ENCODE peak calls at places on chromosomes 2 and 18, in five cellular contexts. H is thoracic aorta; P is neural crest cell; D is IMR-90; B is activated CD8-positive, alpha-beta T cell treated with anti-CD3 and anti-CD28 coated beads for 36 hours. O is an unnamed sample.

GRCh38 chr18:2087877-2088673 is 483.2 kb downstream of the METTL4 start:
- DNase-seq in H (no peak), P (no peak), D (no peak), B (no peak), O (no peak)

GRCh38 chr2:119122663-119123062 is 35.9 kb downstream of the C1QL2 start:
- DNase-seq in H (no peak), P (no peak), D (no peak), B (no peak), O (no peak)

GRCh38 chr18:14093526-14093925 is 38.7 kb downstream of the ZNF519 start:
- DNase-seq in H (no peak), P (no peak), D (no peak), B (no peak), O (no peak)

GRCh38 chr2:144211065-144211464 is 308.9 kb downstream of the ZEB2 start:
- DNase-seq in H (no peak), P (no peak), D (no peak), B (no peak), O (no peak)

GRCh38 chr2:105139556-105140236 is 101.8 kb downstream of the MRPS9 start:
- DNase-seq in H (no peak), P (no peak), D (no peak), B (no peak), O (no peak)

GRCh38 chr2:134140251-134140661 is 113.6 kb upstream of the MGAT5 start:
- DNase-seq in H (no peak), P (no peak), D (no peak), B (no peak), O (no peak)

GRCh38 chr2:109450574-109451265 is 163.0 kb downstream of the SEPTIN10 start:
- DNase-seq in H (no peak), P (no peak), D (no peak), B (no peak), O (peak)

GRCh38 chr2:1584691-1585485 is 159.4 kb downstream of the PXDN start:
- DNase-seq in H (no peak), P (no peak), D (no peak), B (no peak), O (no peak)

GRCh38 chr2:54947121-54947520 is 103.1 kb downstream of the RTN4 start:
- DNase-seq in H (no peak), P (no peak), D (no peak), B (no peak), O (no peak)

GRCh38 chr2:173448938-173449471 is 94.3 kb downstream of the CDCA7 start:
- DNase-seq in H (no peak), P (peak), D (peak), B (peak), O (peak)
- TF ChIP-seq CTCF in H (peak), P (peak), D (peak), B (peak), O (peak)

DNA sequence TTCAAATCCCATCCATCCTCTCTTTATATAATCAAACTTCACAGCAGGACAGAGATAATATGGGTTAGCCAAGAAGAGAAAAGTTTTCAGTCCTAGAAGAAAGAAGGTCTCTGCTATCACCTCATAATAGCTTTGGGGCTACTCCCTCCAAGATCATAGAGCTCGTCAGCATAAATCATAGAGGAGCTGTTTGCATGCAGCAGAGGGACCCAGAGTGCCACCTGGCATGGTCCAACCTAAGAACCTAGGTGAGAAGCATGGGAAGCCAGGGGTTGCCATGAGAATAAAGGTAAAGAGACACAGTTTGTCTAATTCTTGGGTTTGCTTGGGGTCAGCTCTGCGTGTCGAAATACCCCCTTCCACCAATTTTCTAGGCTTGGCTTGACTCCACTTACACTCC is 87.1 kb upstream of the CYP1B1 start:
- DNase-seq in H (no peak), P (no peak), D (no peak), B (peak), O (no peak)
- TF ChIP-seq CTCF in H (no peak), P (no peak), D (no peak), B (no peak), O (no peak)

GRCh38 chr2:240460781-240461431 is 25.4 kb downstream of the GPC1 start:
- DNase-seq in H (no peak), P (no peak), D (no peak), B (no peak), O (peak)
- TF ChIP-seq CTCF in H (no peak), P (peak), D (no peak), B (no peak), O (no peak)

GRCh38 chr18:9055185-9055584 is 47.3 kb upstream of the NDUFV2 start:
- DNase-seq in H (no peak), P (no peak), D (peak), B (no peak), O (no peak)
- TF ChIP-seq CTCF in H (no peak), P (no peak), D (peak), B (no peak), O (peak)

GRCh38 chr2:182870227-182870626 is 3.8 kb upstream of the FRZB start:
- DNase-seq in H (no peak), P (no peak), D (no peak), B (peak), O (no peak)
- TF ChIP-seq CTCF in H (no peak), P (peak), D (no peak), B (no peak), O (no peak)

GRCh38 chr2:230990131-230990898 is 5.6 kb upstream of the SPATA3 start:
- DNase-seq in H (no peak), P (no peak), D (no peak), B (no peak), O (no peak)

GRCh38 chr2:230985519-230986231 is 10.2 kb upstream of the SPATA3 start:
- DNase-seq in H (no peak), P (no peak), D (no peak), B (peak), O (no peak)

GRCh38 chr2:230986520-230987136 is 9.3 kb upstream of the SPATA3 start:
- DNase-seq in H (no peak), P (no peak), D (no peak), B (no peak), O (no peak)

GRCh38 chr2:230989731-230990130 is 6.2 kb upstream of the SPATA3 start:
- DNase-seq in H (no peak), P (no peak), D (no peak), B (no peak), O (no peak)

GRCh38 chr2:230987137-230988020 is 8.5 kb upstream of the SPATA3 start:
- DNase-seq in H (no peak), P (peak), D (peak), B (peak), O (peak)
- TF ChIP-seq CTCF in H (peak), P (peak), D (peak), B (peak), O (peak)

DNA sequence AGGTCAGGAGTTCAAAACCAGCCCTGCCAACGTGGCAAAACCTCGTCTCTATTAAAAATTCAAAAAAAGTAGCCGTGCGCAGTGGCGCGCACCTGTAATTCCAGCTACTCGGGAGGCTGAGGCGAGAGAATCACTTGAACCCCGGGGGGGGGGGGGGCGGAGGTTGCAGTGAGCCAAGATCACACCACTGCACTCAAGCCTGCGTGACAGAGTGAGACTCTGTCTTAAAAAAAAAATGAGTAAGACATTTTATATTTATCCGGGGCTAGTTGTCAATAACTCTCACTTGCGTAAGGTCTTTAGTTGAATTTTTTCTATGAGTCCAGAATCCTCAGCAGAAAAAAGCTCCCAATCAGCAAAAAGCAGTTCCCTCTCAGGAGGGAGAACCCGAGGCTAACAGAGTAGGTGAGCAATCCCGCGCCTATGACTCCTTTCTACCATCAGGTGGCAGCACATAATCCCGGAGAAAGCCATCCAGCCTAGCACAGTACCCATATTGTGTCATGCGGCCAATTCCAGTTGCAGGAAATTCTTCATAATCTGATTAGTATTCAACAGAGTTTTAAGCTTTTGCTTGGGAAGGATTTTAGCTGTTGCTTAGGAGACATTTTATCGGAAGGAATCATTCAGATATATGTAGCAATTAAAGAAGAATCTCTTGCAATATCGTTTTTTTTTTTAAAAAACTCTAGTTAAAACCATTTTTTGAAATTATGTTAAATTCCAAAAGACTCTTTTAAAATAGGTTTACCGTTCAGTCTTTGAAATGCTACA is 11.9 kb upstream of the CRYGA start:
- DNase-seq in H (peak), P (peak), D (peak), B (peak), O (peak)
- TF ChIP-seq CTCF in H (peak), P (peak), D (peak), B (peak), O (peak)

O was measured in tibial artery.